ENCODE peak calls at places on chromosomes 1 and 21, in seven cellular contexts. One of them, this sample, is unnamed. For H3K4me1, the result is how much of the 10 kb centered on the place peaks cover.

GRCh38 chr1:24321150-24321549 is 2.0 kb downstream of the GRHL3 start:
- DNase-seq in neuronal stem cell: no peak
- DNase-seq in breast epithelium: no peak
- DNase-seq in cardiac muscle cell: no peak
- DNase-seq in left ventricle myocardium inferior: no peak
- DNase-seq in aorta: no peak
- DNase-seq in H9: no peak
- DNase-seq in this sample: no peak

GRCh38 chr1:21546122-21546825 is 37.1 kb downstream of the ALPL start:
- DNase-seq in neuronal stem cell: no peak
- DNase-seq in breast epithelium: no peak
- DNase-seq in cardiac muscle cell: no peak
- DNase-seq in left ventricle myocardium inferior: peak
- DNase-seq in aorta: no peak
- DNase-seq in H9: no peak
- DNase-seq in this sample: no peak

GRCh38 chr1:197958438-197958837 is 41.3 kb downstream of the LHX9 start:
- DNase-seq in neuronal stem cell: no peak
- DNase-seq in breast epithelium: no peak
- DNase-seq in cardiac muscle cell: no peak
- DNase-seq in left ventricle myocardium inferior: no peak
- DNase-seq in aorta: no peak
- DNase-seq in H9: no peak
- DNase-seq in this sample: no peak

GRCh38 chr21:27475363-27475955 is 508.6 kb upstream of the ADAMTS5 start:
- DNase-seq in neuronal stem cell: no peak
- DNase-seq in breast epithelium: no peak
- DNase-seq in cardiac muscle cell: peak
- DNase-seq in left ventricle myocardium inferior: no peak
- DNase-seq in aorta: no peak
- DNase-seq in H9: no peak
- DNase-seq in this sample: no peak

GRCh38 chr1:207822124-207822601 is 70.3 kb downstream of the CD46 start:
- DNase-seq in neuronal stem cell: no peak
- DNase-seq in breast epithelium: no peak
- DNase-seq in cardiac muscle cell: no peak
- DNase-seq in left ventricle myocardium inferior: no peak
- DNase-seq in aorta: no peak
- DNase-seq in H9: no peak
- DNase-seq in this sample: no peak

GRCh38 chr1:119773711-119774241 is 5.1 kb upstream of the HMGCS2 start:
- DNase-seq in neuronal stem cell: peak
- DNase-seq in breast epithelium: no peak
- DNase-seq in cardiac muscle cell: peak
- DNase-seq in left ventricle myocardium inferior: no peak
- DNase-seq in aorta: no peak
- DNase-seq in H9: no peak
- DNase-seq in this sample: no peak

GRCh38 chr1:163766537-163766936 is 444.8 kb downstream of the NUF2 start:
- DNase-seq in neuronal stem cell: no peak
- DNase-seq in breast epithelium: no peak
- DNase-seq in cardiac muscle cell: no peak
- DNase-seq in left ventricle myocardium inferior: no peak
- DNase-seq in aorta: no peak
- DNase-seq in H9: no peak
- DNase-seq in this sample: no peak

GRCh38 chr1:18907021-18907913 is 4.9 kb upstream of the ALDH4A1 start:
- DNase-seq in neuronal stem cell: peak
- DNase-seq in breast epithelium: peak
- DNase-seq in cardiac muscle cell: peak
- DNase-seq in left ventricle myocardium inferior: peak
- DNase-seq in aorta: peak
- DNase-seq in H9: peak
- DNase-seq in this sample: peak

GRCh38 chr1:22969224-22969829 is 3.3 kb downstream of the LACTBL1 start:
- DNase-seq in neuronal stem cell: no peak
- DNase-seq in breast epithelium: no peak
- DNase-seq in cardiac muscle cell: peak
- DNase-seq in left ventricle myocardium inferior: no peak
- DNase-seq in aorta: no peak
- DNase-seq in H9: no peak
- DNase-seq in this sample: peak

GRCh38 chr1:16719571-16720402 is 20.5 kb upstream of the RNU1-4 start:
- DNase-seq in neuronal stem cell: no peak
- DNase-seq in breast epithelium: no peak
- DNase-seq in cardiac muscle cell: no peak
- DNase-seq in left ventricle myocardium inferior: no peak
- DNase-seq in aorta: no peak
- DNase-seq in H9: peak
- DNase-seq in this sample: no peak

GRCh38 chr1:53089478-53090226 is 27.6 kb downstream of the PODN start:
- DNase-seq in neuronal stem cell: no peak
- DNase-seq in breast epithelium: no peak
- DNase-seq in cardiac muscle cell: no peak
- DNase-seq in left ventricle myocardium inferior: no peak
- DNase-seq in aorta: no peak
- DNase-seq in H9: no peak
- DNase-seq in this sample: no peak

GRCh38 chr1:13681921-13682320 is 18.1 kb upstream of the PRDM2 start:
- DNase-seq in neuronal stem cell: no peak
- DNase-seq in breast epithelium: no peak
- DNase-seq in cardiac muscle cell: no peak
- DNase-seq in left ventricle myocardium inferior: no peak
- DNase-seq in aorta: no peak
- DNase-seq in H9: no peak
- DNase-seq in this sample: no peak

GRCh38 chr1:206470692-206471414 is 577 bp downstream of the IKBKE start:
- DNase-seq in neuronal stem cell: no peak
- DNase-seq in breast epithelium: no peak
- DNase-seq in cardiac muscle cell: peak
- DNase-seq in left ventricle myocardium inferior: no peak
- DNase-seq in aorta: peak
- DNase-seq in H9: peak
- DNase-seq in this sample: peak

GRCh38 chr1:215845224-215845902 is 278.3 kb downstream of the KCTD3 start:
- DNase-seq in neuronal stem cell: no peak
- DNase-seq in breast epithelium: no peak
- DNase-seq in cardiac muscle cell: no peak
- DNase-seq in left ventricle myocardium inferior: no peak
- DNase-seq in aorta: no peak
- DNase-seq in H9: no peak
- DNase-seq in this sample: no peak

GRCh38 chr1:226123212-226123560 is 60.7 kb downstream of the H3-3A start:
- DNase-seq in neuronal stem cell: no peak
- DNase-seq in breast epithelium: no peak
- DNase-seq in cardiac muscle cell: no peak
- DNase-seq in left ventricle myocardium inferior: no peak
- DNase-seq in aorta: peak
- DNase-seq in H9: no peak
- DNase-seq in this sample: no peak

GRCh38 chr21:32359719-32360260 is 33.0 kb downstream of the URB1 start:
- DNase-seq in neuronal stem cell: no peak
- DNase-seq in breast epithelium: no peak
- DNase-seq in cardiac muscle cell: no peak
- DNase-seq in left ventricle myocardium inferior: no peak
- DNase-seq in aorta: no peak
- DNase-seq in H9: no peak
- DNase-seq in this sample: no peak

GRCh38 chr1:202569393-202570322 is 140.6 kb downstream of the SYT2 start:
- DNase-seq in neuronal stem cell: no peak
- DNase-seq in breast epithelium: no peak
- DNase-seq in cardiac muscle cell: no peak
- DNase-seq in left ventricle myocardium inferior: no peak
- DNase-seq in aorta: no peak
- DNase-seq in H9: no peak
- DNase-seq in this sample: no peak

GRCh38 chr21:38833122-38833521 is 27.4 kb downstream of the ETS2 start:
- DNase-seq in neuronal stem cell: no peak
- DNase-seq in breast epithelium: no peak
- DNase-seq in cardiac muscle cell: no peak
- DNase-seq in left ventricle myocardium inferior: no peak
- DNase-seq in aorta: no peak
- DNase-seq in H9: no peak
- DNase-seq in this sample: no peak

GRCh38 chr1:172293379-172293778 is 127.1 kb upstream of the C1orf105 start:
- DNase-seq in neuronal stem cell: no peak
- DNase-seq in breast epithelium: no peak
- DNase-seq in cardiac muscle cell: no peak
- DNase-seq in left ventricle myocardium inferior: no peak
- DNase-seq in aorta: no peak
- DNase-seq in H9: no peak
- DNase-seq in this sample: no peak

GRCh38 chr1:50447961-50448360 is 24.7 kb upstream of the DMRTA2 start:
- DNase-seq in neuronal stem cell: no peak
- DNase-seq in breast epithelium: no peak
- DNase-seq in cardiac muscle cell: no peak
- DNase-seq in left ventricle myocardium inferior: no peak
- DNase-seq in aorta: no peak
- DNase-seq in H9: no peak
- DNase-seq in this sample: no peak

GRCh38 chr1:218553197-218553596 is 208.1 kb downstream of the TGFB2 start:
- DNase-seq in neuronal stem cell: no peak
- DNase-seq in breast epithelium: no peak
- DNase-seq in cardiac muscle cell: no peak
- DNase-seq in left ventricle myocardium inferior: no peak
- DNase-seq in aorta: no peak
- DNase-seq in H9: no peak
- DNase-seq in this sample: peak

GRCh38 chr1:181077576-181078242 is 10.8 kb upstream of the IER5 start:
- DNase-seq in neuronal stem cell: no peak
- DNase-seq in breast epithelium: no peak
- DNase-seq in cardiac muscle cell: peak
- DNase-seq in left ventricle myocardium inferior: no peak
- DNase-seq in aorta: no peak
- DNase-seq in H9: no peak
- DNase-seq in this sample: no peak

GRCh38 chr1:244092293-244093264 is 41.5 kb downstream of the ZBTB18 start:
- DNase-seq in neuronal stem cell: no peak
- DNase-seq in breast epithelium: peak
- DNase-seq in cardiac muscle cell: no peak
- DNase-seq in left ventricle myocardium inferior: no peak
- DNase-seq in aorta: no peak
- DNase-seq in H9: no peak
- DNase-seq in this sample: no peak

DNA sequence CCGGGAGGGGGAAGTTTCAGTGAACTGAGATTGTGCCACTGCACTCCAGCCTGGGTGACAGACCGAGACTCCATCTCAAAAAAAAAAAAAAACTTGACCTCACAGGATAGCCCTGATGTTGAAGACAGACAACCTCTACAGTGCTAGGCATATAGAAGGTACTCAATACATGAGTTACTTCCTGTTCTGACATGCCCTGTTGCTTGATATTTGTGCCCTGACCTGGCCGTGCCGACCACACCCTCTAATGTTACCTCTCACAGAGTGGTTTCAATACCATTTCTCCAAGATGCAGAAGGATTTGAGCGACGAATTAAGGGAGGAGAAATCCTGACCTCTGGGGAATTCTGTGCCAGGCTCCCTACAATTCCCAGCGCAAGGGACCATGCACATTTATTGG is 5.2 kb downstream of the PTAFR start:
- DNase-seq in neuronal stem cell: no peak
- DNase-seq in breast epithelium: no peak
- DNase-seq in cardiac muscle cell: no peak
- DNase-seq in left ventricle myocardium inferior: no peak
- DNase-seq in aorta: no peak
- DNase-seq in H9: no peak
- DNase-seq in this sample: no peak
- H3K4me1 ChIP-seq in neuronal stem cell: under half
- H3K4me1 ChIP-seq in breast epithelium: under half
- H3K4me1 ChIP-seq in cardiac muscle cell: under half
- H3K4me1 ChIP-seq in left ventricle myocardium inferior: under half
- H3K4me1 ChIP-seq in aorta: under half
- H3K4me1 ChIP-seq in H9: under half
- H3K4me1 ChIP-seq in this sample: under half

DNA sequence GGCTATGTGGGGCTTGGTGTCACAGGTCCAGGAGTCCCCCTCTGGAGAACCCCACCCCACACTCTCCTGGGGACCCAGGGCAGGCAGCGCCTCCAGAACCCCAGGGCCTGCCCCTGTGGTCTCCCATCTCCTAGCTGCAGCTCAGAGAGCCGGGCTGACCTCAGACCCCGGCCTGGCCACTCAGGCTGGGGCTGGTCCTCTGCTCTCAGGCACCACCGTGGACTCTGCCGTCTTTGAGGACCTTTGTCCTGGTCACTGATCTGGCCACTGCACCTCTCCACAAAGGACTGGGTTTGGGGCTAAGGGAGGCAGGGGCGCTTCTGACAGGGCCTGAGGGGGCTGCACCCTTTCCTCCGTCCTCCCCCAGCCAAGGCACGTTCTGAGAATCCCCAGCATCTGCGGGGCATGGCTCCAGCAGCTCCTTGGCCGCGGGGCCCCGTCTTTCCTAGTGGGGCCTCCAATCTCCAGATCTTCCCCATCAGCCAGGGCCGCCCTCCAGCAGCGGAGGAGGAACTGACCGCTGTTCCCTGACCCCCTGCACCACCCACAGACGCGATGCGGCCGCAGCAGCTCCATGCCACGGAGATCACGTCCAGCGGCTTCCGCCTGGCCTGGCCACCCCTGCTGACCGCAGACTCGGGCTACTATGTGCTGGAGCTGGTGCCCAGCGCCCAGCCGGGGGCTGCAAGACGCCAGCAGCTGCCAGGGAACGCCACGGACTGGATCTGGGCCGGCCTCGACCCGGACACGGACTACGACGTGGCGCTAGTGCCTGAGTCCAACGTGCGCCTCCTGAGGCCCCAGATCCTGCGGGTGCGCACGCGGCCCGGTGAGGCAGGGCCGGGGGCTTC is 3.3 kb downstream of the VWA1 start:
- DNase-seq in neuronal stem cell: no peak
- DNase-seq in breast epithelium: no peak
- DNase-seq in cardiac muscle cell: no peak
- DNase-seq in left ventricle myocardium inferior: no peak
- DNase-seq in aorta: no peak
- DNase-seq in H9: no peak
- DNase-seq in this sample: no peak
- H3K4me1 ChIP-seq in neuronal stem cell: under half
- H3K4me1 ChIP-seq in breast epithelium: under half
- H3K4me1 ChIP-seq in cardiac muscle cell: under half
- H3K4me1 ChIP-seq in left ventricle myocardium inferior: half or more
- H3K4me1 ChIP-seq in aorta: under half
- H3K4me1 ChIP-seq in H9: under half
- H3K4me1 ChIP-seq in this sample: half or more

DNA sequence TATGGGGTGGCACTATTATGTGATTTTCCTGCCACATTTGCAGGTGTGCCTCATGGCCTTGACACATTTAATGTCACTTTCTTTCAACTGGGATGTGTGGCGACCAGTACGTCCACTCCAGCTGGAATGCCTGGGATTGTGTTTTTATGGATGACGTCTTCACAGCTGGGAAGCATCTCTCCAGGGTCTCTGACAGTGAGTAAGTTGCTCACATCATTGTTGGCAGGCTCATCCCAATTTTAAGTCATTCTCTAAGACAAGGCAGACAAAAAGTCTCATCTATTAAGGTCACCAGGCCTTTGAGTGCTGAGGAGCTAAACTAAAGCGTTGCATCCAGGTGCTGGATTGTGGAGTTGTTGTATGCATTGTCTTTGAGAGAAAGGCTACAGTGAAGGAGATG is 43.3 kb downstream of the RUNX1 start:
- DNase-seq in neuronal stem cell: no peak
- DNase-seq in breast epithelium: no peak
- DNase-seq in cardiac muscle cell: no peak
- DNase-seq in left ventricle myocardium inferior: no peak
- DNase-seq in aorta: no peak
- DNase-seq in H9: no peak
- DNase-seq in this sample: no peak
- H3K4me1 ChIP-seq in neuronal stem cell: under half
- H3K4me1 ChIP-seq in breast epithelium: under half
- H3K4me1 ChIP-seq in cardiac muscle cell: under half
- H3K4me1 ChIP-seq in left ventricle myocardium inferior: under half
- H3K4me1 ChIP-seq in aorta: under half
- H3K4me1 ChIP-seq in H9: under half
- H3K4me1 ChIP-seq in this sample: under half

GRCh38 chr21:42468511-42469131 is 27.4 kb downstream of the RSPH1 start:
- DNase-seq in neuronal stem cell: no peak
- DNase-seq in breast epithelium: no peak
- DNase-seq in cardiac muscle cell: no peak
- DNase-seq in left ventricle myocardium inferior: no peak
- DNase-seq in aorta: no peak
- DNase-seq in H9: no peak
- DNase-seq in this sample: no peak
- H3K4me1 ChIP-seq in neuronal stem cell: under half
- H3K4me1 ChIP-seq in breast epithelium: under half
- H3K4me1 ChIP-seq in cardiac muscle cell: under half
- H3K4me1 ChIP-seq in left ventricle myocardium inferior: under half
- H3K4me1 ChIP-seq in aorta: under half
- H3K4me1 ChIP-seq in H9: under half
- H3K4me1 ChIP-seq in this sample: under half

This sample was measured in body of pancreas.